ENCODE peak calls at places on chromosomes 1 and 21, in nine cellular contexts. P is cardiac fibroblast, Y is MM.1S, V is psoas muscle, I is fibroblast of mammary gland, L is type B pancreatic cell, W is pancreas, Z is nephron progenitor cell, K is GM20000. Q is an unnamed sample.

GRCh38 chr1:31640964-31641363 is 3.7 kb downstream of the PEF1 start:
- DNase-seq in P (no peak), Y (no peak), V (no peak), I (no peak), L (no peak), W (no peak), Z (no peak), K (no peak), Q (no peak)

GRCh38 chr1:159790237-159790917 is 9.6 kb downstream of the DUSP23 start:
- DNase-seq in P (peak), Y (peak), V (no peak), I (peak), L (no peak), W (no peak), Z (peak), K (peak), Q (no peak)

GRCh38 chr1:161307230-161307768 is 2.5 kb downstream of the MPZ start:
- DNase-seq in P (peak), Y (no peak), V (no peak), I (peak), L (no peak), W (no peak), Z (no peak), K (no peak), Q (no peak)

GRCh38 chr1:233738396-233738795 is 124.5 kb downstream of the KCNK1 start:
- DNase-seq in P (no peak), Y (no peak), V (no peak), I (no peak), L (no peak), W (no peak), Z (no peak), K (no peak), Q (no peak)

GRCh38 chr1:162835157-162835899 is 25.6 kb downstream of the CCDC190 start:
- DNase-seq in P (peak), Y (peak), V (no peak), I (peak), L (no peak), W (no peak), Z (no peak), K (peak), Q (peak)

GRCh38 chr1:175221548-175222175 is 29.1 kb upstream of the KIAA0040 start:
- DNase-seq in P (peak), Y (no peak), V (no peak), I (no peak), L (no peak), W (no peak), Z (peak), K (no peak), Q (no peak)

GRCh38 chr1:225254676-225255075 is 173.2 kb downstream of the LBR start:
- DNase-seq in P (no peak), Y (no peak), V (no peak), I (no peak), L (no peak), W (no peak), Z (no peak), K (no peak), Q (no peak)

GRCh38 chr1:67853704-67854103 is 20.4 kb upstream of the GNG12 start:
- DNase-seq in P (peak), Y (peak), V (peak), I (peak), L (peak), W (peak), Z (peak), K (peak), Q (peak)

GRCh38 chr1:11193376-11193775 is 4.2 kb downstream of the ANGPTL7 start:
- DNase-seq in P (no peak), Y (no peak), V (no peak), I (no peak), L (no peak), W (no peak), Z (no peak), K (no peak), Q (no peak)

GRCh38 chr1:17227358-17227915 is 21.5 kb upstream of the PADI3 start:
- DNase-seq in P (no peak), Y (no peak), V (no peak), I (no peak), L (no peak), W (no peak), Z (no peak), K (no peak), Q (no peak)
- TF ChIP-seq CTCF in P (no peak), Y (no peak), V (no peak), I (no peak), L (no peak), W (no peak), Z (no peak), K (no peak), Q (no peak)

DNA sequence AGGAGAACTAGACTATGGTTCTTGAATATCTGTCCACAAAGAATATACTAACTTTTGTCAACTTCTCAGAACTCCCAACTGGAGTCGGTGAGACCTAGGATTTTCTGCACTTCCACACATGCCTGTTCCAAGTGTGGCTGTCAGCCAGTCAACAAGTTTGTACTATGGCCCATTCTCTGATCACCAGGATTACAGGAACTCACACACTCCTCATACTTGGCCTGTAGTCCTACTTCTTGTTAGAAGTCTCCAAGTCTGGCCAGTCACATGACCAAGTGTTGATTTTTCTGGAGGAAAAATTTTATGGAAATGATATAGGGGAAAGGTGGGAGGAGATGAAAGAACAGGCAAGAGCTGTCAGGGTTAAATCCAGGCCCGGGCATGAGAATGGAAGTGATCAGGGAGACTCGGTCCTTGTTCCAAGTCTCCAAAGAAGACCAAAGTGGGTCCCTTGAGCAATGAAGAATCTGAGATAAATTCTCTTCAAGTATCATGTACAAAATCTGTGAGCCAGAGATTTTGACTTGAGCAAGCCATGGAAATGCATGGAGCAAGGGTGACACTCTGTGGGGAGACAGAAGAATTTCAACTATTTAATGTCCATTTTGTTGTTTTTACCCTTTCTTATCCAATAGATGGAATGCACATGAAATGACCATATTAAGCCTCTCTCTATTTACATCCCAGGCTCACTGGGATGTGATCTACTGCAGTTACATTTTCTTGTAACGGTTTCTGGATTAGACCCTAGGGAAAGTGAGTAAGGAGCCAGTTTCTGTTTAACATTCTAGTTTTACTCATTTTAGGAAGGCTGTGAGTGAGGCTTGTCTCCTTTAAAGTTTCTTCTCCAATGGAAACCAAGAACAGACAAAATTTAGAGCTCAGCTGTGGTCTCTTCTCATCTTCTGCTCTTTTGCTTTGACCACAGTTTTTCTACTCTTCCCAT is 320.9 kb downstream of the ASTN1 start:
- DNase-seq in P (peak), Y (peak), V (peak), I (peak), L (no peak), W (no peak), Z (peak), K (peak), Q (peak)
- TF ChIP-seq CTCF in P (peak), Y (peak), V (peak), I (peak), L (peak), W (peak), Z (peak), K (no peak), Q (peak)

GRCh38 chr21:30269803-30270530 is 12.8 kb downstream of the KRTAP24-1 start:
- DNase-seq in P (no peak), Y (no peak), V (no peak), I (no peak), L (no peak), W (no peak), Z (no peak), K (no peak), Q (no peak)

GRCh38 chr21:30268608-30269197 is 14.0 kb downstream of the KRTAP24-1 start:
- DNase-seq in P (no peak), Y (peak), V (no peak), I (peak), L (no peak), W (no peak), Z (no peak), K (no peak), Q (no peak)
- TF ChIP-seq CTCF in P (no peak), Y (peak), V (no peak), I (peak), L (peak), W (peak), Z (no peak), K (no peak), Q (peak)

DNA sequence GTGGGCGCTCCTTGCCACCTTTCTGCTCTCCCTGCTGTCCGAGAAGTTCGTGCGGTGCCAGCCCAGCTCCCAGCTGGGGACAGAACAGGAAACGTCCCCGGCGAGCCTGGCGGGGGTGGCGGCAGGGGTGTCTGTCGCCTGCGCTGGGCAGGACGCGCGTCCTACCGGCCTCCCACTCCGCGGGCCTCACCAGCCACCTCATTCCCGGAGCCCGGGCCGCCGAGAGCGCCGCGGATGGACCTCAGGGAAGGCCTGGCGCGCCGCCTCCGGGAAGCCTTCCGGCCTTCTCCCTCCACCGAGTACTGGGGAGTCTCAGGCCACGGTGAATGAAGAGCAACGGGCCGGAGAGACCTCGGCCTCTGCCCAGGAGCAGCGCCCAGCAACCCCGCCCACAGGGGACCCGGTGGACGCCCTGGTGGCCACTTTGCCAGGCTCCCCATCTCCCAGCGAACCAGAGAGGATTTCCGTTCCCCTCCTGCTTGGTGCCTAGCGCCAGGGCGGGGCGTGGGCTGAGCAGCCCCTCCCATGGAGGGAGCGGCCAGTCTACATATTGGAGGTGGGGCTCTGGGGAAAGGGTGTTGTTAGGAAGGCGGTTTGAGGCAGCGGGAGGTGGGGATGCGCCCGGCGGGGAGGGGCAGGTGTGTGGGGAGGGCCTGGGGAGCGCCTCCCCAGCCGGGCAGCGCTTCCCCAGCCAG is 9.5 kb upstream of the TNFRSF14 start:
- DNase-seq in P (peak), Y (peak), V (peak), I (peak), L (no peak), W (no peak), Z (peak), K (peak), Q (no peak)
- TF ChIP-seq CTCF in P (no peak), Y (no peak), V (no peak), I (no peak), L (no peak), W (peak), Z (no peak), K (no peak), Q (no peak)

DNA sequence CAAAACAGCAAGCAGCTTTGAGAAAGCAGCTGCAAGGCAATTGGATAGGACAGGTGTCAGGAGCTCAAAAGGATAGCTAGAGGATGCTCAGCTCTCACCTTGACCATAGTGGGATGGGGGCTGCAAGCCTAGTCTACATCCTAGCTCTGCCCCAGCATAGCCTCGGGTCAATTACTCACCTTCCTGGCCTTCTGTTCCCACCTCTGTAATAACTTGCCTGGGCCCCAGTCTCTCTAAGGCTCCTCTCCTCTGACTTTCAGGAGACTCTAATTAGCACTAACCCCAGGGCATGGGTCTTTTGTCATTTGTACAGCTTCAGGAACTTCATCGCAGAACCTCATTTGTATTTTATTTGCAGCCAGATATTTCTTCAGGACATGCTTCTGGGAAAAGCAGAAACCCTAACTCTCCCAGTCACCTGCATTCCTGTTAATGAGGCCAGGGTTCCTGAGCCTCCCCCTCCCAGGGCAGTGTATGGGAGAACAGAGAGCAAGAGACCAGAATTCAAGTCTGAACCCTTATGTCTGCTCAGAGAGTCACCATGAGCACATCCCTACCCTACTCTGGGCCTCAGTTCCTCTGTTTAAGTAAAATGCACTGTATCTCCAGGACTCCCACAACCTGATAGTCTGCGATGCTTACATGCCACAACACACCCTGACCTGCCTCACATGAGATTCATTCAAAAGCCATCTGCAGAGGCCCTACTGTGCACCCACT is 108.1 kb downstream of the MATN1 start:
- DNase-seq in P (no peak), Y (no peak), V (no peak), I (no peak), L (peak), W (no peak), Z (no peak), K (no peak), Q (no peak)
- TF ChIP-seq CTCF in P (no peak), Y (no peak), V (no peak), I (no peak), L (no peak), W (no peak), Z (no peak), K (no peak), Q (no peak)